ENCODE peak calls at places on chromosomes 11 and 22, in ten cellular contexts. One of them, this sample, is unnamed. For H3K4me1, the result is how much of the 10 kb centered on the place peaks cover.

GRCh38 chr22:46769191-46769675 is 6.8 kb downstream of the TBC1D22A start:
- DNase-seq in breast epithelium: no peak
- DNase-seq in psoas muscle: peak
- DNase-seq in suprapubic skin: peak
- DNase-seq in pancreas: no peak
- DNase-seq in GM23338: no peak
- DNase-seq in upper lobe of right lung: no peak
- DNase-seq in heart right ventricle: no peak
- DNase-seq in uterus: no peak
- DNase-seq in left ventricle myocardium inferior: peak
- DNase-seq in this sample: no peak

GRCh38 chr11:65586247-65586630 is 9.4 kb downstream of the KCNK7 start:
- DNase-seq in upper lobe of right lung: no peak
- DNase-seq in breast epithelium: no peak
- DNase-seq in left ventricle myocardium inferior: no peak
- DNase-seq in pancreas: no peak
- DNase-seq in psoas muscle: no peak
- DNase-seq in uterus: no peak
- DNase-seq in heart right ventricle: no peak
- DNase-seq in GM23338: no peak
- DNase-seq in suprapubic skin: no peak
- DNase-seq in this sample: no peak

GRCh38 chr22:30909306-30909705 is 59.3 kb downstream of the MORC2 start:
- DNase-seq in left ventricle myocardium inferior: no peak
- DNase-seq in GM23338: no peak
- DNase-seq in uterus: no peak
- DNase-seq in upper lobe of right lung: no peak
- DNase-seq in pancreas: no peak
- DNase-seq in suprapubic skin: no peak
- DNase-seq in breast epithelium: no peak
- DNase-seq in heart right ventricle: no peak
- DNase-seq in psoas muscle: no peak
- DNase-seq in this sample: peak

GRCh38 chr22:35016909-35017308 is 49.0 kb upstream of the ISX start:
- DNase-seq in breast epithelium: no peak
- DNase-seq in heart right ventricle: no peak
- DNase-seq in left ventricle myocardium inferior: no peak
- DNase-seq in psoas muscle: no peak
- DNase-seq in GM23338: no peak
- DNase-seq in upper lobe of right lung: no peak
- DNase-seq in uterus: no peak
- DNase-seq in pancreas: no peak
- DNase-seq in suprapubic skin: no peak
- DNase-seq in this sample: no peak

GRCh38 chr11:108693852-108694251 is 29.0 kb downstream of the DDX10 start:
- DNase-seq in upper lobe of right lung: no peak
- DNase-seq in GM23338: no peak
- DNase-seq in breast epithelium: no peak
- DNase-seq in uterus: no peak
- DNase-seq in heart right ventricle: no peak
- DNase-seq in suprapubic skin: no peak
- DNase-seq in left ventricle myocardium inferior: no peak
- DNase-seq in psoas muscle: no peak
- DNase-seq in pancreas: no peak
- DNase-seq in this sample: no peak

GRCh38 chr11:81000334-81001100 is 1559.7 kb upstream of the TENM4 start:
- DNase-seq in uterus: no peak
- DNase-seq in heart right ventricle: no peak
- DNase-seq in psoas muscle: no peak
- DNase-seq in suprapubic skin: no peak
- DNase-seq in left ventricle myocardium inferior: no peak
- DNase-seq in upper lobe of right lung: no peak
- DNase-seq in pancreas: no peak
- DNase-seq in GM23338: no peak
- DNase-seq in breast epithelium: no peak
- DNase-seq in this sample: no peak

GRCh38 chr11:91872216-91872615 is 352.4 kb upstream of the FAT3 start:
- DNase-seq in GM23338: no peak
- DNase-seq in breast epithelium: no peak
- DNase-seq in suprapubic skin: no peak
- DNase-seq in heart right ventricle: no peak
- DNase-seq in left ventricle myocardium inferior: no peak
- DNase-seq in upper lobe of right lung: no peak
- DNase-seq in psoas muscle: no peak
- DNase-seq in uterus: no peak
- DNase-seq in pancreas: no peak
- DNase-seq in this sample: no peak

GRCh38 chr11:27204527-27204926 is 158.5 kb downstream of the CCDC34 start:
- DNase-seq in upper lobe of right lung: no peak
- DNase-seq in GM23338: peak
- DNase-seq in psoas muscle: no peak
- DNase-seq in uterus: no peak
- DNase-seq in suprapubic skin: no peak
- DNase-seq in heart right ventricle: no peak
- DNase-seq in left ventricle myocardium inferior: no peak
- DNase-seq in pancreas: no peak
- DNase-seq in breast epithelium: no peak
- DNase-seq in this sample: no peak

GRCh38 chr22:39135092-39135896 is 17.2 kb downstream of the CBX7 start:
- DNase-seq in left ventricle myocardium inferior: peak
- DNase-seq in GM23338: peak
- DNase-seq in heart right ventricle: peak
- DNase-seq in upper lobe of right lung: no peak
- DNase-seq in suprapubic skin: no peak
- DNase-seq in psoas muscle: no peak
- DNase-seq in uterus: no peak
- DNase-seq in breast epithelium: no peak
- DNase-seq in pancreas: no peak
- DNase-seq in this sample: peak

GRCh38 chr11:11395126-11395525 is 42.1 kb upstream of the CSNK2A3 start:
- DNase-seq in breast epithelium: no peak
- DNase-seq in pancreas: no peak
- DNase-seq in psoas muscle: no peak
- DNase-seq in uterus: no peak
- DNase-seq in left ventricle myocardium inferior: no peak
- DNase-seq in upper lobe of right lung: no peak
- DNase-seq in suprapubic skin: no peak
- DNase-seq in heart right ventricle: no peak
- DNase-seq in GM23338: no peak
- DNase-seq in this sample: no peak

GRCh38 chr11:47856186-47856585 is 8.0 kb upstream of the NUP160 start:
- DNase-seq in psoas muscle: no peak
- DNase-seq in uterus: no peak
- DNase-seq in breast epithelium: no peak
- DNase-seq in suprapubic skin: no peak
- DNase-seq in pancreas: no peak
- DNase-seq in left ventricle myocardium inferior: no peak
- DNase-seq in GM23338: no peak
- DNase-seq in heart right ventricle: no peak
- DNase-seq in upper lobe of right lung: no peak
- DNase-seq in this sample: no peak

GRCh38 chr22:42931421-42932196 is 74.5 kb upstream of the ARFGAP3 start:
- DNase-seq in heart right ventricle: no peak
- DNase-seq in GM23338: no peak
- DNase-seq in left ventricle myocardium inferior: no peak
- DNase-seq in breast epithelium: no peak
- DNase-seq in uterus: no peak
- DNase-seq in pancreas: no peak
- DNase-seq in psoas muscle: no peak
- DNase-seq in suprapubic skin: no peak
- DNase-seq in upper lobe of right lung: peak
- DNase-seq in this sample: no peak
- H3K4me1 ChIP-seq in heart right ventricle: half or more
- H3K4me1 ChIP-seq in GM23338: under half
- H3K4me1 ChIP-seq in left ventricle myocardium inferior: half or more
- H3K4me1 ChIP-seq in breast epithelium: under half
- H3K4me1 ChIP-seq in uterus: under half
- H3K4me1 ChIP-seq in pancreas: half or more
- H3K4me1 ChIP-seq in psoas muscle: half or more
- H3K4me1 ChIP-seq in suprapubic skin: half or more
- H3K4me1 ChIP-seq in upper lobe of right lung: half or more
- H3K4me1 ChIP-seq in this sample: half or more

GRCh38 chr11:126360049-126360446 is 4.6 kb downstream of the ST3GAL4 start:
- DNase-seq in heart right ventricle: no peak
- DNase-seq in uterus: no peak
- DNase-seq in upper lobe of right lung: no peak
- DNase-seq in GM23338: no peak
- DNase-seq in psoas muscle: no peak
- DNase-seq in suprapubic skin: no peak
- DNase-seq in breast epithelium: no peak
- DNase-seq in left ventricle myocardium inferior: no peak
- DNase-seq in pancreas: no peak
- DNase-seq in this sample: no peak
- H3K4me1 ChIP-seq in heart right ventricle: half or more
- H3K4me1 ChIP-seq in uterus: under half
- H3K4me1 ChIP-seq in upper lobe of right lung: under half
- H3K4me1 ChIP-seq in GM23338: under half
- H3K4me1 ChIP-seq in psoas muscle: under half
- H3K4me1 ChIP-seq in suprapubic skin: half or more
- H3K4me1 ChIP-seq in breast epithelium: under half
- H3K4me1 ChIP-seq in left ventricle myocardium inferior: half or more
- H3K4me1 ChIP-seq in pancreas: under half
- H3K4me1 ChIP-seq in this sample: half or more

GRCh38 chr22:50468626-50469025 is 6.2 kb downstream of the SBF1 start:
- DNase-seq in suprapubic skin: no peak
- DNase-seq in GM23338: no peak
- DNase-seq in uterus: no peak
- DNase-seq in left ventricle myocardium inferior: no peak
- DNase-seq in psoas muscle: no peak
- DNase-seq in pancreas: no peak
- DNase-seq in heart right ventricle: no peak
- DNase-seq in upper lobe of right lung: no peak
- DNase-seq in breast epithelium: no peak
- DNase-seq in this sample: no peak
- H3K4me1 ChIP-seq in suprapubic skin: under half
- H3K4me1 ChIP-seq in GM23338: under half
- H3K4me1 ChIP-seq in uterus: under half
- H3K4me1 ChIP-seq in left ventricle myocardium inferior: half or more
- H3K4me1 ChIP-seq in psoas muscle: under half
- H3K4me1 ChIP-seq in pancreas: under half
- H3K4me1 ChIP-seq in heart right ventricle: under half
- H3K4me1 ChIP-seq in upper lobe of right lung: under half
- H3K4me1 ChIP-seq in breast epithelium: under half
- H3K4me1 ChIP-seq in this sample: under half

GRCh38 chr11:119024430-119025098 is 6.0 kb downstream of the TRAPPC4 start:
- DNase-seq in psoas muscle: no peak
- DNase-seq in breast epithelium: no peak
- DNase-seq in upper lobe of right lung: no peak
- DNase-seq in uterus: no peak
- DNase-seq in GM23338: no peak
- DNase-seq in suprapubic skin: no peak
- DNase-seq in pancreas: no peak
- DNase-seq in heart right ventricle: no peak
- DNase-seq in left ventricle myocardium inferior: no peak
- DNase-seq in this sample: peak

GRCh38 chr11:119023741-119024140 is 5.2 kb downstream of the TRAPPC4 start:
- DNase-seq in psoas muscle: no peak
- DNase-seq in pancreas: no peak
- DNase-seq in upper lobe of right lung: no peak
- DNase-seq in uterus: no peak
- DNase-seq in heart right ventricle: no peak
- DNase-seq in suprapubic skin: no peak
- DNase-seq in left ventricle myocardium inferior: no peak
- DNase-seq in GM23338: no peak
- DNase-seq in breast epithelium: no peak
- DNase-seq in this sample: no peak

GRCh38 chr11:119026970-119027369 is 3.7 kb downstream of the SLC37A4 start:
- DNase-seq in upper lobe of right lung: no peak
- DNase-seq in GM23338: no peak
- DNase-seq in heart right ventricle: no peak
- DNase-seq in psoas muscle: no peak
- DNase-seq in breast epithelium: no peak
- DNase-seq in pancreas: no peak
- DNase-seq in uterus: no peak
- DNase-seq in left ventricle myocardium inferior: no peak
- DNase-seq in suprapubic skin: no peak
- DNase-seq in this sample: no peak

GRCh38 chr11:119025978-119026766 is 4.5 kb downstream of the SLC37A4 start:
- DNase-seq in heart right ventricle: no peak
- DNase-seq in breast epithelium: no peak
- DNase-seq in left ventricle myocardium inferior: no peak
- DNase-seq in psoas muscle: no peak
- DNase-seq in suprapubic skin: no peak
- DNase-seq in upper lobe of right lung: no peak
- DNase-seq in uterus: no peak
- DNase-seq in pancreas: no peak
- DNase-seq in GM23338: no peak
- DNase-seq in this sample: peak

GRCh38 chr11:119025099-119025473 is 5.6 kb downstream of the SLC37A4 start:
- DNase-seq in left ventricle myocardium inferior: no peak
- DNase-seq in breast epithelium: no peak
- DNase-seq in suprapubic skin: no peak
- DNase-seq in psoas muscle: no peak
- DNase-seq in uterus: no peak
- DNase-seq in heart right ventricle: no peak
- DNase-seq in upper lobe of right lung: no peak
- DNase-seq in GM23338: no peak
- DNase-seq in pancreas: no peak
- DNase-seq in this sample: peak
- H3K4me1 ChIP-seq in left ventricle myocardium inferior: under half
- H3K4me1 ChIP-seq in breast epithelium: under half
- H3K4me1 ChIP-seq in suprapubic skin: under half
- H3K4me1 ChIP-seq in psoas muscle: half or more
- H3K4me1 ChIP-seq in uterus: under half
- H3K4me1 ChIP-seq in heart right ventricle: half or more
- H3K4me1 ChIP-seq in upper lobe of right lung: under half
- H3K4me1 ChIP-seq in GM23338: under half
- H3K4me1 ChIP-seq in pancreas: under half
- H3K4me1 ChIP-seq in this sample: under half

This sample was measured in sigmoid colon.